ENCODE peak calls at places on chromosomes 5 and 9, in six cellular contexts. W is SK-N-SH, T is spleen, D is HCT116, E is suprapubic skin, G is H1. Z is an unnamed sample. For H3K9me3, the result is how much of the 10 kb centered on the place peaks cover.

GRCh38 chr9:137253717-137254623 is 1.2 kb upstream of the NELFB start:
- DNase-seq in G (no peak), T (no peak), W (no peak), D (no peak), E (no peak), Z (no peak)

GRCh38 chr5:6358434-6358820 is 19.9 kb downstream of the MED10 start:
- DNase-seq in T (no peak), E (no peak), D (no peak), G (no peak), W (no peak), Z (no peak)

GRCh38 chr5:173786296-173787187 is 101.6 kb upstream of the CPEB4 start:
- DNase-seq in T (no peak), G (no peak), E (no peak), W (no peak), D (no peak), Z (no peak)

GRCh38 chr5:160183075-160183474 is 46.2 kb upstream of the FABP6 start:
- DNase-seq in G (no peak), D (no peak), E (no peak), T (no peak), W (no peak), Z (no peak)

GRCh38 chr5:131270809-131271208 is 7.0 kb downstream of the CDC42SE2 start:
- DNase-seq in W (no peak), G (no peak), D (no peak), E (no peak), T (no peak), Z (no peak)

GRCh38 chr9:82271099-82271498 is 282.5 kb downstream of the SPATA31D1 start:
- DNase-seq in G (no peak), T (no peak), E (no peak), W (no peak), D (no peak), Z (no peak)

GRCh38 chr9:134884492-134884891 is 3.9 kb downstream of the FCN2 start:
- DNase-seq in D (no peak), W (no peak), T (no peak), G (no peak), E (no peak), Z (no peak)

GRCh38 chr5:156529902-156530301 is 202.9 kb downstream of the SGCD start:
- DNase-seq in G (no peak), W (no peak), D (no peak), E (no peak), T (no peak), Z (no peak)

GRCh38 chr9:5438301-5439162 is 807 bp upstream of the PLGRKT start:
- DNase-seq in T (peak), E (no peak), D (no peak), W (no peak), G (peak), Z (no peak)

GRCh38 chr9:36864491-36865410 is 169.3 kb downstream of the PAX5 start:
- DNase-seq in E (no peak), D (no peak), W (no peak), G (no peak), T (peak), Z (no peak)

GRCh38 chr9:87375397-87376073 is 122.1 kb upstream of the DAPK1 start:
- DNase-seq in W (no peak), E (no peak), G (no peak), T (no peak), D (no peak), Z (no peak)

GRCh38 chr9:108834959-108835696 is 20.7 kb downstream of the ACTL7B start:
- DNase-seq in G (no peak), D (no peak), W (no peak), T (no peak), E (no peak), Z (no peak)

GRCh38 chr5:65133473-65134110 is 348.1 kb downstream of the ADAMTS6 start:
- DNase-seq in E (no peak), T (no peak), G (no peak), W (no peak), D (no peak), Z (no peak)

GRCh38 chr9:79651251-79651795 is 79.6 kb downstream of the TLE4 start:
- DNase-seq in E (no peak), T (peak), W (no peak), D (no peak), G (no peak), Z (no peak)

GRCh38 chr9:72856985-72857631 is 95.7 kb downstream of the ALDH1A1 start:
- DNase-seq in W (peak), G (no peak), D (peak), T (no peak), E (no peak), Z (peak)

GRCh38 chr5:173963107-173963506 is 25.9 kb upstream of the C5orf47 start:
- DNase-seq in E (no peak), W (no peak), T (no peak), G (no peak), D (no peak), Z (no peak)

GRCh38 chr5:106454651-106455415 is 1215.9 kb downstream of the EFNA5 start:
- DNase-seq in T (no peak), D (peak), G (peak), W (peak), E (no peak), Z (no peak)

GRCh38 chr5:159873680-159874079 is 42.6 kb upstream of the ADRA1B start:
- DNase-seq in D (no peak), W (no peak), G (no peak), T (no peak), E (no peak), Z (no peak)

GRCh38 chr9:103530934-103531333 is 535.8 kb downstream of the CYLC2 start:
- DNase-seq in D (no peak), T (no peak), W (no peak), E (no peak), G (no peak), Z (no peak)

GRCh38 chr5:59840200-59840601 is 53.3 kb downstream of the PDE4D start:
- DNase-seq in G (no peak), E (no peak), T (no peak), D (no peak), W (peak), Z (no peak)

GRCh38 chr9:117412841-117413240 is 2.0 kb downstream of the ASTN2 start:
- DNase-seq in G (peak), T (no peak), D (no peak), E (no peak), W (peak), Z (no peak)

GRCh38 chr9:93451762-93452709 is 551 bp downstream of the FAM120A start:
- DNase-seq in W (peak), T (peak), E (peak), G (peak), D (no peak), Z (peak)

GRCh38 chr9:129021091-129021490 is 7.0 kb downstream of the SH3GLB2 start:
- DNase-seq in T (peak), D (no peak), G (no peak), W (no peak), E (no peak), Z (peak)

GRCh38 chr5:168706655-168707069 is 127.5 kb upstream of the PANK3 start:
- DNase-seq in D (peak), E (no peak), T (no peak), G (peak), W (peak), Z (no peak)

GRCh38 chr5:5135957-5136676 is 4.0 kb upstream of the ADAMTS16 start:
- DNase-seq in T (no peak), D (no peak), E (no peak), G (no peak), W (no peak), Z (no peak)

GRCh38 chr5:52269853-52270252 is 517.9 kb upstream of the ITGA1 start:
- DNase-seq in D (no peak), E (no peak), W (no peak), T (no peak), G (no peak), Z (no peak)

GRCh38 chr5:10034008-10034407 is 215.7 kb downstream of the ATPSCKMT start:
- DNase-seq in T (no peak), G (no peak), D (no peak), E (no peak), W (no peak), Z (no peak)

GRCh38 chr5:34957857-34958690 is 28.7 kb downstream of the DNAJC21 start:
- DNase-seq in D (no peak), W (peak), E (no peak), G (no peak), T (no peak), Z (no peak)

GRCh38 chr9:108684288-108685025 is 171.3 kb downstream of the ACTL7B start:
- DNase-seq in E (no peak), T (no peak), G (no peak), W (no peak), D (no peak), Z (no peak)

GRCh38 chr5:89498699-89499098 is 615.7 kb upstream of the MEF2C start:
- DNase-seq in D (no peak), G (no peak), E (no peak), W (no peak), T (no peak), Z (no peak)

GRCh38 chr5:150945947-150946346 is 41.2 kb upstream of the ZNF300 start:
- DNase-seq in E (no peak), T (no peak), G (no peak), W (peak), D (no peak), Z (no peak)
- H3K9me3 ChIP-seq in E (under half), T (half or more), G (half or more), W (under half), D (under half), Z (half or more)

GRCh38 chr9:127935765-127936221 is 1.9 kb downstream of the DPM2 start:
- DNase-seq in E (no peak), G (no peak), D (no peak), W (no peak), T (no peak), Z (no peak)
- H3K4me3 ChIP-seq in E (no peak), G (no peak), D (peak), W (peak), T (no peak), Z (peak)

GRCh38 chr5:146971401-146971800 is 92.8 kb upstream of the PPP2R2B start:
- DNase-seq in D (no peak), T (no peak), W (no peak), G (no peak), E (no peak), Z (no peak)

GRCh38 chr5:146967646-146968045 is 89.1 kb upstream of the PPP2R2B start:
- DNase-seq in T (no peak), G (no peak), E (no peak), D (no peak), W (no peak), Z (no peak)

GRCh38 chr5:146962801-146963355 is 84.3 kb upstream of the PPP2R2B start:
- DNase-seq in D (no peak), W (no peak), T (no peak), G (no peak), E (no peak), Z (no peak)

GRCh38 chr5:146965781-146966659 is 87.5 kb upstream of the PPP2R2B start:
- DNase-seq in G (peak), W (peak), T (no peak), D (peak), E (peak), Z (peak)
- TF ChIP-seq POLR2AphosphoS5 in G (no peak), W (no peak), T (no peak), D (no peak), E (no peak), Z (no peak)

GRCh38 chr9:133654736-133655657 is 18.8 kb downstream of the DBH start:
- DNase-seq in W (no peak), G (no peak), D (no peak), T (no peak), E (no peak), Z (no peak)

GRCh38 chr9:133658442-133659431 is 22.6 kb downstream of the DBH start:
- DNase-seq in E (no peak), T (no peak), D (peak), G (peak), W (no peak), Z (peak)

GRCh38 chr9:133655701-133656100 is 19.5 kb downstream of the DBH start:
- DNase-seq in D (no peak), T (no peak), G (no peak), E (no peak), W (no peak), Z (no peak)

GRCh38 chr9:133656211-133657119 is 20.3 kb downstream of the DBH start:
- DNase-seq in T (no peak), G (no peak), W (no peak), D (no peak), E (no peak), Z (no peak)

DNA sequence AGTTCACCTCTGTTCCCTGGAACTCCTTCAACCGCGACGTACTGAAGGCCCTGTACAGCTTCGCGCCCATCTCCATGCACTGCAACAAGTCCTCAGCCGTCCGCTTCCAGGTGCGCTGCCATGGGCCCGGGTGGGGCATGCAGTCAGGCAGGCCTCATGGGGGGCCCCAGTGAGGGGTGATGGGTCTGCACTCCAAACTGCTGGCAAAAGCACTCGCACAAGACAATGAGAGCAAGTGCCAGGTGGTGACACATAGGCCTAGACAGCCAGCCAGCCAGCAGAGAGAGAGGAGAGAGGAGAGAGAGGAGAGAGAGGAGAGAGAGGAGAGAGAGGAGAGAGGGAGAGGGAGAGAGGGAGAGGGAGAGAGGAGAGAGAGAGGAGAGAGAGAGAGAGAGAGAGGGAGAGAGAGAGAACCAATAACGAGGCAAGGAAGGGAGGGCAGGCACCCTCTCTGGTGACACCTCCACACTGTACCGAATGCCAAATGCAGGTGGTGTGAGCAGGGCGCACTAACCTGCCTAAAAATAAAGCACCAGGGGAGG is 21.0 kb downstream of the DBH start:
- DNase-seq in W (no peak), E (no peak), T (no peak), D (no peak), G (no peak), Z (no peak)
- H3K9me3 ChIP-seq in W (under half), E (under half), T (under half), D (under half), G (under half), Z (under half)

DNA sequence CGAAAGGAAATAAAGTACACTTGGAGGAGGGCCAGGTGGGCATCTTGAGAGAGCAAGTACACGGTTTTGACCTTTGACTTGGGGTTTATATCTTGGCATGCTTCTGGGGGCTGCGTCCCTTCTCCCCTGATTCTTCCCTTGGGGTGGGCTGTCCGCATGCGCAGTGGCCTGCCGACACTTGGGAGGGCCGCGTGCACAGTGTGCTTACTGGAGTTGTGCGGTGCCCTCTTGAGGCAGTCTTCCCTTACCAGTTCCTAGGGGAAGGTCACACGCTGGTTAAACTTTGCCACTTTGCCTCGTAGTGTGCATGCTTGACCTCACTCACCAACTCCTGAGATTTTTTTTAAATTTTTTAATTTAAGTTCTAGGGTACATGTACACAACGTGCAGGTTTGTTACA is 4.3 kb upstream of the CLPTM1L start:
- DNase-seq in T (peak), E (no peak), D (no peak), W (no peak), G (no peak), Z (no peak)
- H3K4me3 ChIP-seq in T (no peak), E (no peak), D (no peak), W (no peak), G (no peak), Z (no peak)

DNA sequence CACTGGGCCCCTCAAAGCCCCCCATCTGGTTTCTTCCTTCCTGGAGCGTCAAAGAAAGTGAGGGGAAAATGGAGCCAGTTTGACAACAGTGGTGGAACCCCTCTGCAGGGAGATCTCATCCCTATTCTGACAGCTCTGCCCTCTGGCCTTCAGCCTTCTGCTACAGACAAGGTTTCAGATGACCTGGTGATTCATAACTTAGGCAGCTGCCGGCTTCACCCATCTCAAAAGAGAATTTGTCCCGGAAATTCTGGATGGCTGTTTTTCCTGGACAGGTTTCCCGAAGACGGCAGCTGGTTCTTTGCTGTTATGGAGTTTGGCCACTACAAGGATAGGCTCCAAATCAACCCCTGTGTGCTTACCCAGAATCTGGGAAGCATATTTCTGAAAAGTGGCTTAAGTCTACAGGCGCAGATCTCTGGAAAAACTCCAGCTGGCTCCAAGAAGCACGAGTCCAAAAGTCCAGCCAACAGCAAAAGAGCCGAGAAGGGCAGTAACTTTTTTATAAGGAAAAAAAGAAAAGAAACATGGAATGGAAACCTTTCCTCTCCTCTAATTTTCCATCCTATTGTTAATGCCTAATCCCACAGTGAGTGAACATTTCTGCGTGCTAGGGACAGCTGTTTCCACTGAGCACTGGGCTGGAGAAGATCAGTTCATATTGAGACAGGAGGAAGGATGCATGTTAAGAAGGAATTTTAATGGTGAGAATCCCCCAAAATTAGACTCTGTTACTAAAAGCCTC is 54.5 kb downstream of the ZNF366 start:
- DNase-seq in D (peak), G (no peak), E (peak), W (no peak), T (no peak), Z (peak)
- TF ChIP-seq POLR2AphosphoS5 in D (no peak), G (no peak), E (no peak), W (no peak), T (no peak), Z (peak)